ENCODE peak calls at places on chromosomes 13 and 19, in ten cellular contexts. S, Q, R, K, H, E, B, I, W and G are unnamed samples.

GRCh38 chr19:13082192-13083007 is 20.3 kb downstream of the LYL1 start:
- DNase-seq in K (peak), S (no peak), Q (no peak), E (no peak), I (peak), W (peak), B (peak), H (no peak), R (no peak), G (no peak)

GRCh38 chr13:101424381-101425155 is 8.3 kb upstream of the NALCN start:
- DNase-seq in Q (no peak), K (no peak), B (no peak), H (no peak), I (peak), W (peak), R (no peak), S (peak), E (no peak), G (no peak)

GRCh38 chr19:43078311-43078710 is 4.2 kb downstream of the PSG2 start:
- DNase-seq in S (no peak), K (no peak), E (no peak), H (no peak), B (peak), W (peak), R (no peak), I (peak), Q (peak), G (no peak)

GRCh38 chr13:86933676-86934075 is 737.5 kb upstream of the SLITRK5 start:
- DNase-seq in B (no peak), I (no peak), S (no peak), R (no peak), K (no peak), W (no peak), Q (no peak), H (no peak), E (no peak), G (no peak)

GRCh38 chr19:33872445-33873320 is 76.0 kb downstream of the KCTD15 start:
- DNase-seq in K (no peak), E (no peak), R (no peak), I (peak), Q (no peak), S (no peak), B (no peak), W (no peak), H (no peak), G (no peak)

GRCh38 chr19:46068345-46069258 is 27.8 kb upstream of the IGFL4 start:
- DNase-seq in S (no peak), W (peak), H (no peak), B (peak), K (peak), R (no peak), E (peak), I (peak), Q (peak), G (no peak)

GRCh38 chr19:47658431-47659383 is 49.8 kb downstream of the BICRA start:
- DNase-seq in E (no peak), H (no peak), B (peak), Q (no peak), S (no peak), R (no peak), K (no peak), W (no peak), I (no peak), G (no peak)

GRCh38 chr19:741506-742131 is 9.3 kb upstream of the MISP start:
- DNase-seq in S (no peak), Q (no peak), R (no peak), B (no peak), W (no peak), I (peak), K (peak), H (no peak), E (no peak), G (no peak)

GRCh38 chr19:38729653-38730469 is 14.4 kb downstream of the CAPN12 start:
- DNase-seq in I (peak), H (peak), E (no peak), Q (peak), K (peak), R (peak), W (no peak), B (no peak), S (peak), G (peak)

GRCh38 chr13:38421590-38422560 is 72.2 kb downstream of the UFM1 start:
- DNase-seq in Q (no peak), B (peak), E (no peak), I (no peak), S (no peak), R (no peak), H (no peak), W (no peak), K (no peak), G (no peak)

GRCh38 chr13:107767119-107767518 is 448.2 kb downstream of the LIG4 start:
- DNase-seq in B (no peak), E (no peak), H (no peak), Q (no peak), S (no peak), I (no peak), W (no peak), K (no peak), R (no peak), G (no peak)